ENCODE peak calls at places on chromosomes 4 and X, in seven cellular contexts. R is K562, T is GM12878, N is NT2/D1, K is SK-N-SH, Y is HepG2, G is H1. M is an unnamed sample.

GRCh38 chrX:15816886-15817285 is 26.6 kb downstream of the ZRSR2 start:
- DNase-seq in R (no peak), T (peak; percentile 9), N (no peak), K (peak; percentile 29), Y (no peak), G (no peak), M (no peak)

GRCh38 chr4:146890301-146890700 is 55.4 kb downstream of the TTC29 start:
- DNase-seq in R (no peak), T (no peak), N (no peak), K (no peak), Y (no peak), G (no peak), M (no peak)

GRCh38 chrX:103554687-103555417 is 30.5 kb upstream of the TCEAL4 start:
- DNase-seq in R (peak; percentile 78), T (no peak), N (peak; percentile 65), K (peak; percentile 41), Y (no peak), G (no peak), M (no peak)

GRCh38 chr4:122632396-122633143 is 11.7 kb upstream of the IL21 start:
- DNase-seq in R (no peak), T (peak; percentile 48), N (no peak), K (no peak), Y (no peak), G (no peak), M (no peak)

GRCh38 chr4:170109586-170110289 is 20.0 kb upstream of the AADAT start:
- DNase-seq in R (no peak), T (no peak), N (no peak), K (no peak), Y (no peak), G (no peak), M (no peak)

GRCh38 chrX:106437407-106437806 is 174.4 kb upstream of the RADX start:
- DNase-seq in R (no peak), T (no peak), N (no peak), K (no peak), Y (no peak), G (no peak), M (no peak)

GRCh38 chr4:185513489-185514181 is 21.7 kb downstream of the PDLIM3 start:
- DNase-seq in R (no peak), T (peak; percentile 2), N (no peak), K (no peak), Y (peak; percentile 73), G (no peak), M (no peak)

GRCh38 chr4:154478128-154478527 is 13.5 kb downstream of the DCHS2 start:
- DNase-seq in R (no peak), T (no peak), N (no peak), K (no peak), Y (no peak), G (no peak), M (no peak)

GRCh38 chr4:57607616-57608150 is 497.5 kb upstream of the IGFBP7 start:
- DNase-seq in R (no peak), T (no peak), N (no peak), K (no peak), Y (no peak), G (no peak), M (no peak)

GRCh38 chr4:7206856-7207567 is 14.7 kb downstream of the SORCS2 start:
- DNase-seq in R (peak; percentile 47), T (no peak), N (peak; percentile 28), K (peak; percentile 88), Y (no peak), G (no peak), M (no peak)

DNA sequence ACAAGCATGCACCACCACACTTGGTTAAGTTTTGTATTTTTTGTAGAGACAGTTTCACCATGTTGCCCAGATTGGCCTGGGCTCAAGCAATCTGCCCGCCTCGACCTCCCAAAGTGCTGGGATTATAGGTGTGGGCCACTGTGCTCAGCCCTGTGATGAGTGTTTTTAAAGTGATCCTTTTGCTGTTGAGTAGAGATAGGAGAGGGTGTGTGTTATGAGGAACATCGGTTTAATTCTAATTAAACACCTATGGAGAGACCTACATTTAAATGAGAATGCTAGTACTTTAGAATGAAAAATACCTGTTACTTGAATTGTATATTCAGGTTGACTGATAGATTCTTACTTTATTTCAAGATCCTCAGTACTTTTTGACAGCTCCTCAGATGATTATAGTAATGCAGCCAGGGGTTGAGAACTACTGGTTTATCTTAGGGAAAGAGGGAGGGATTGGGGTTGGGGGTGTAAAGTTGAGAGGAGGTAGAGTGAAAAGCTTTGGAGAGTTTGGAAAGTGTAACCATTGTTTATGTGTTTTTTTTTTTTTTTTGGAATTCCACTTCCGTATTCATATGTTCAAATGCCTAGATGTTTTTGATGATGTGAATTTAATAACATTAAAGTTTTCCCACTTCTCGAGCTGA is 36.8 kb upstream of the DCK start:
- DNase-seq in R (no peak), T (no peak), N (no peak), K (no peak), Y (no peak), G (no peak), M (no peak)
- TF ChIP-seq YY1 in R (no peak), T (no peak), N (no peak), K (no peak), Y (no peak), G (no peak), M (no peak)

GRCh38 chrX:40007746-40008705 is 89.7 kb downstream of the BCOR start:
- DNase-seq in R (no peak), T (no peak), N (no peak), K (peak; percentile 43), Y (no peak), G (no peak), M (no peak)
- TF ChIP-seq YY1 in R (no peak), T (no peak), N (no peak), K (no peak), Y (no peak), G (no peak), M (no peak)

GRCh38 chr4:20615492-20616136 is 84.6 kb upstream of the PACRGL start:
- DNase-seq in R (no peak), T (no peak), N (no peak), K (no peak), Y (peak; percentile 1), G (no peak), M (peak; percentile 27)
- TF ChIP-seq YY1 in R (no peak), T (no peak), N (no peak), K (no peak), Y (no peak), G (no peak), M (no peak)

DNA sequence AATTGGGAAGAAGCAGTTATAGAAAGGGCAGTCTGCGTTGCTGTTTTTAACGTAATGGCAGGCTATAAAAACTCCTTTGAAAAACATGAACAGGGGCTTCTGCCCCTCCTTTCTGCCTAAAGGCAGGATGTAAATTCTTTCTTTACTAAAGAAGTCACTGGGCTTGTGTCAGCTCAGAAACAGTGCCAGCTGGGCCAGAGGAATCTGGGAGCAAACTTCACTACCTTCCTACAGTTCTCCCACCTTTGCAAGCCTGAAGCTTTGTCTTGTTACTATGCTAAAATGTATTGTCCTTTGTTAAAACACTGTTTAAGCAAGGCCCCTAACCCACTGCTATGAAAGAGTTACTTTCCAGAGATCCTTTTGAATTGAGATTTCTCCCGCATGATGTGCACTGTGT is 1664.8 kb downstream of the RPA4 start:
- DNase-seq in R (no peak), T (no peak), N (peak; percentile 25), K (no peak), Y (no peak), G (no peak), M (no peak)
- TF ChIP-seq YY1 in R (no peak), T (no peak), N (no peak), K (no peak), Y (no peak), G (no peak), M (no peak)

GRCh38 chr4:118836763-118837507 is 1.0 kb upstream of the SEC24D start:
- DNase-seq in R (peak; percentile 24), T (no peak), N (no peak), K (no peak), Y (no peak), G (no peak), M (no peak)
- TF ChIP-seq YY1 in R (no peak), T (no peak), N (no peak), K (no peak), Y (no peak), G (no peak), M (no peak)

M was measured in HCT116.